ENCODE peak calls at places on chromosomes 4 and X, in five cellular contexts. I is K562, T is AG04450, O is aorta, P is OCI-LY7. V is an unnamed sample.

GRCh38 chrX:41293269-41293668 is 40.7 kb upstream of the DDX3X start:
- DNase-seq in I (no peak), T (no peak), O (no peak), P (peak; percentile 36), V (no peak)

GRCh38 chr4:16827762-16828724 is 70.4 kb downstream of the LDB2 start:
- DNase-seq in I (peak; percentile 3), T (no peak), O (no peak), P (no peak), V (no peak)

GRCh38 chrX:38628587-38628986 is 67.2 kb downstream of the TSPAN7 start:
- DNase-seq in I (no peak), T (no peak), O (no peak), P (no peak), V (no peak)

GRCh38 chr4:183658362-183659028 is 490 bp downstream of the RWDD4 start:
- DNase-seq in I (peak; percentile 40), T (no peak), O (peak; percentile 52), P (peak; percentile 25), V (peak; percentile 49)

GRCh38 chr4:151276787-151277557 is at the start of gene PRSS48:
- DNase-seq in I (peak; percentile 62), T (no peak), O (peak; percentile 60), P (peak; percentile 48), V (peak; percentile 15)

GRCh38 chr4:170243662-170244288 is 154.0 kb upstream of the AADAT start:
- DNase-seq in I (no peak), T (no peak), O (no peak), P (no peak), V (no peak)

GRCh38 chrX:144790148-144790547 is 457.2 kb upstream of the SPANXN1 start:
- DNase-seq in I (no peak), T (no peak), O (no peak), P (no peak), V (no peak)

GRCh38 chr4:133808151-133808550 is 393.4 kb downstream of the PABPC4L start:
- DNase-seq in I (no peak), T (no peak), O (no peak), P (no peak), V (no peak)

GRCh38 chrX:134180566-134180965 is 56.4 kb upstream of the CCDC160 start:
- DNase-seq in I (no peak), T (no peak), O (no peak), P (no peak), V (no peak)

GRCh38 chrX:129472116-129472515 is 51.2 kb downstream of the SMARCA1 start:
- DNase-seq in I (no peak), T (no peak), O (no peak), P (no peak), V (no peak)

GRCh38 chr4:98516042-98516440 is 142.4 kb downstream of the TSPAN5 start:
- DNase-seq in I (peak; percentile 37), T (peak; percentile 47), O (no peak), P (no peak), V (no peak)

GRCh38 chr4:54234497-54235205 is 5.6 kb downstream of the PDGFRA start:
- DNase-seq in I (no peak), T (no peak), O (no peak), P (no peak), V (no peak)

GRCh38 chrX:108309144-108309543 is 129.1 kb downstream of the COL4A6 start:
- DNase-seq in I (no peak), T (peak; percentile 45), O (no peak), P (no peak), V (no peak)

GRCh38 chr4:185211035-185211434 is 1.6 kb downstream of the SNX25 start:
- DNase-seq in I (no peak), T (no peak), O (no peak), P (peak; percentile 33), V (no peak)

GRCh38 chrX:39907964-39908616 is 189.7 kb downstream of the BCOR start:
- DNase-seq in I (no peak), T (peak; percentile 84), O (peak; percentile 85), P (no peak), V (no peak)

GRCh38 chr4:5504486-5504885 is 203.9 kb downstream of the EVC2 start:
- DNase-seq in I (no peak), T (no peak), O (no peak), P (no peak), V (no peak)

GRCh38 chr4:45004847-45005565 is 278.6 kb upstream of the GNPDA2 start:
- DNase-seq in I (no peak), T (no peak), O (no peak), P (no peak), V (no peak)

GRCh38 chr4:120052840-120053239 is 13.8 kb downstream of the MAD2L1 start:
- DNase-seq in I (no peak), T (peak; percentile 95), O (peak; percentile 83), P (no peak), V (no peak)

GRCh38 chr4:163350672-163351071 is 7.0 kb downstream of the NPY5R start:
- DNase-seq in I (no peak), T (no peak), O (no peak), P (no peak), V (no peak)

GRCh38 chr4:183380901-183381300 is 58.7 kb upstream of the CLDN24 start:
- DNase-seq in I (no peak), T (no peak), O (no peak), P (no peak), V (no peak)

GRCh38 chrX:64229145-64229544 is 1.3 kb downstream of the ASB12 start:
- DNase-seq in I (no peak), T (no peak), O (no peak), P (no peak), V (no peak)

GRCh38 chr4:114688063-114688462 is 89.5 kb downstream of the UGT8 start:
- DNase-seq in I (no peak), T (no peak), O (no peak), P (no peak), V (no peak)

GRCh38 chrX:28576117-28576516 is 11.1 kb upstream of the IL1RAPL1 start:
- DNase-seq in I (no peak), T (no peak), O (no peak), P (no peak), V (no peak)

GRCh38 chr4:338759-339097 is 1.1 kb downstream of the ZNF141 start:
- DNase-seq in I (no peak), T (no peak), O (no peak), P (no peak), V (no peak)

GRCh38 chr4:124396333-124396732 is 316.2 kb downstream of the ANKRD50 start:
- DNase-seq in I (no peak), T (no peak), O (no peak), P (no peak), V (no peak)

GRCh38 chr4:108360857-108361820 is 192.4 kb upstream of the LEF1 start:
- DNase-seq in I (peak; percentile 25), T (peak; percentile 23), O (no peak), P (no peak), V (no peak)

GRCh38 chr4:119479180-119479814 is 149.3 kb downstream of the PDE5A start:
- DNase-seq in I (no peak), T (no peak), O (no peak), P (no peak), V (no peak)

GRCh38 chr4:175469519-175469918 is 342.5 kb downstream of the GPM6A start:
- DNase-seq in I (no peak), T (no peak), O (no peak), P (no peak), V (no peak)

GRCh38 chrX:20060961-20061868 is 55.5 kb downstream of the MAP7D2 start:
- DNase-seq in I (no peak), T (no peak), O (no peak), P (peak; percentile 88), V (no peak)

GRCh38 chr4:76691767-76692689 is 205.9 kb downstream of the SOWAHB start:
- DNase-seq in I (no peak), T (no peak), O (no peak), P (no peak), V (no peak)
- H3K27ac ChIP-seq in I (no peak overlapping the region), T (no peak overlapping the region), O (peak overlapping the region; percentile 55), P (no peak overlapping the region), V (peak overlapping the region; percentile 9)

GRCh38 chrX:16771483-16772398 is 14.5 kb upstream of the TXLNG start:
- DNase-seq in I (peak; percentile 69), T (peak; percentile 39), O (no peak), P (no peak), V (no peak)
- H3K27ac ChIP-seq in I (peak overlapping the region; percentile 99), T (peak overlapping the region; percentile 47), O (no peak overlapping the region), P (no peak overlapping the region), V (no peak overlapping the region)

GRCh38 chrX:77436271-77436670 is 10.9 kb upstream of the FGF16 start:
- DNase-seq in I (no peak), T (no peak), O (no peak), P (no peak), V (no peak)
- H3K27ac ChIP-seq in I (no peak overlapping the region), T (no peak overlapping the region), O (no peak overlapping the region), P (no peak overlapping the region), V (no peak overlapping the region)

GRCh38 chr4:126761947-126762650 is 870.7 kb upstream of the INTU start:
- DNase-seq in I (no peak), T (no peak), O (no peak), P (no peak), V (no peak)

GRCh38 chr4:126758493-126758892 is 874.3 kb upstream of the INTU start:
- DNase-seq in I (no peak), T (no peak), O (no peak), P (no peak), V (no peak)

GRCh38 chr4:126766266-126766665 is 866.5 kb upstream of the INTU start:
- DNase-seq in I (no peak), T (no peak), O (no peak), P (no peak), V (no peak)

GRCh38 chr4:126757219-126757618 is 875.5 kb upstream of the INTU start:
- DNase-seq in I (no peak), T (no peak), O (no peak), P (no peak), V (no peak)

GRCh38 chr4:126762651-126763247 is 870.0 kb upstream of the INTU start:
- DNase-seq in I (no peak), T (no peak), O (no peak), P (no peak), V (no peak)
- H3K27ac ChIP-seq in I (no peak overlapping the region), T (no peak overlapping the region), O (no peak overlapping the region), P (no peak overlapping the region), V (no peak overlapping the region)

DNA sequence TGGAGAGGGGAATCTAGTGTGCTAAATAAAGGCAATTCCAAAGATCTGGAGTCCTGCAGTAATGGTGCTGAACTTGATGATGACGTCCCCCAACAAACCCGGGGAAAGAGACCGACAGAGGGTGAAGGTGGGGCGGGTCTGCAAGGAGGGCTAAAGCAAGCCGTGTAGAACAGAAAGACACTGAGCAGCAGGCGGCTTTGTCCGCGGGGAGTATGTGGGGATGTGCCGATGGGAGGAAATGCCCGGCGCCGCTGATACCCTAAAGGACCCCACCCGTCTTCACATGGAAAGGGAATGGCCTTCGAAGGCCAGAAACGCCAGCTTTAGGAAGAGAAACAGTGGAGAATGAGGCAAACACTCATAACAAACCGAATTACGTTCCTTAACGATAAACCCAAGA is 528.9 kb downstream of the ZNF674 start:
- DNase-seq in I (no peak), T (no peak), O (no peak), P (no peak), V (no peak)
- H3K27ac ChIP-seq in I (no peak overlapping the region), T (no peak overlapping the region), O (no peak overlapping the region), P (no peak overlapping the region), V (no peak overlapping the region)

GRCh38 chr4:3318561-3319021 is 25.8 kb downstream of the RGS12 start:
- DNase-seq in I (peak; percentile 49), T (no peak), O (peak; percentile 43), P (no peak), V (no peak)
- H3K27ac ChIP-seq in I (no peak overlapping the region), T (no peak overlapping the region), O (no peak overlapping the region), P (no peak overlapping the region), V (no peak overlapping the region)